ENCODE peak calls at places on chromosome 20, in five cellular contexts. L is HT1080, G is COR-L47, T is Ammon's horn, H is brain microvascular endothelial cell. X is an unnamed sample.

GRCh38 chr20:36543187-36544133 is 2.1 kb downstream of the MYL9 start:
- DNase-seq in L (no peak), G (no peak), T (no peak), H (peak), X (peak)

GRCh38 chr20:43736588-43737091 is 9.8 kb upstream of the GTSF1L start:
- DNase-seq in L (no peak), G (no peak), T (no peak), H (no peak), X (no peak)

GRCh38 chr20:23654005-23654404 is 16.2 kb upstream of the CST3 start:
- DNase-seq in L (no peak), G (no peak), T (no peak), H (no peak), X (no peak)

GRCh38 chr20:44028868-44029847 is 114.5 kb downstream of the TOX2 start:
- DNase-seq in L (no peak), G (no peak), T (no peak), H (no peak), X (no peak)

GRCh38 chr20:47825011-47825762 is 39.9 kb upstream of the SULF2 start:
- DNase-seq in L (no peak), G (no peak), T (no peak), H (no peak), X (no peak)

GRCh38 chr20:37385659-37386504 is 39.9 kb downstream of the SRC start:
- DNase-seq in L (no peak), G (no peak), T (no peak), H (no peak), X (no peak)

GRCh38 chr20:19992996-19993908 is 23.9 kb upstream of the NAA20 start:
- DNase-seq in L (peak), G (no peak), T (no peak), H (peak), X (peak)

GRCh38 chr20:6583134-6583738 is 184.2 kb upstream of the BMP2 start:
- DNase-seq in L (peak), G (peak), T (peak), H (peak), X (peak)

GRCh38 chr20:46333136-46333991 is 25.1 kb upstream of the CDH22 start:
- DNase-seq in L (no peak), G (no peak), T (no peak), H (no peak), X (no peak)

GRCh38 chr20:53003420-53003819 is 31.3 kb downstream of the TSHZ2 start:
- DNase-seq in L (no peak), G (no peak), T (no peak), H (no peak), X (peak)

GRCh38 chr20:54172856-54173652 is 732 bp downstream of the CYP24A1 start:
- DNase-seq in L (no peak), G (no peak), T (no peak), H (no peak), X (peak)